ENCODE peak calls at places on chromosomes 16 and 17, in four cellular contexts. W is HCT116; Y is effector memory CD4-positive, alpha-beta T cell; L is mucosa of descending colon. H is an unnamed sample. For H3K36me3, the result is how much of the 10 kb centered on the place peaks cover.

GRCh38 chr16:57025941-57026777 is 36.8 kb downstream of the NLRC5 start:
- DNase-seq in Y (no peak), W (no peak), L (no peak), H (no peak)

GRCh38 chr17:59180626-59181025 is 25.1 kb downstream of the PRR11 start:
- DNase-seq in W (no peak), L (no peak), Y (no peak), H (no peak)

GRCh38 chr16:3825103-3825502 is 55.4 kb downstream of the CREBBP start:
- DNase-seq in L (no peak), W (no peak), Y (no peak), H (no peak)

GRCh38 chr17:66406701-66407644 is 104.6 kb downstream of the PRKCA start:
- DNase-seq in Y (no peak), L (no peak), W (no peak), H (no peak)

GRCh38 chr16:12815361-12815760 is 11.7 kb upstream of the CPPED1 start:
- DNase-seq in Y (no peak), W (no peak), L (no peak), H (no peak)

GRCh38 chr16:57060323-57061083 is 31.9 kb upstream of the CPNE2 start:
- DNase-seq in Y (no peak), L (no peak), W (no peak), H (no peak)

GRCh38 chr16:30964540-30965226 is 7.1 kb downstream of the SETD1A start:
- DNase-seq in Y (no peak), L (no peak), W (no peak), H (no peak)

GRCh38 chr17:4221899-4222659 is 41.7 kb downstream of the ANKFY1 start:
- DNase-seq in L (no peak), Y (no peak), W (no peak), H (no peak)

GRCh38 chr16:56547120-56547948 is 17.5 kb upstream of the MT4 start:
- DNase-seq in L (no peak), W (no peak), Y (no peak), H (peak)

GRCh38 chr17:77741109-77741508 is 217.4 kb upstream of the TNRC6C start:
- DNase-seq in L (peak), Y (peak), W (no peak), H (no peak)

GRCh38 chr16:54927125-54928015 is 3.3 kb upstream of the IRX5 start:
- DNase-seq in Y (no peak), L (no peak), W (no peak), H (no peak)

GRCh38 chr17:62597920-62598319 is 29.6 kb upstream of the MRC2 start:
- DNase-seq in W (no peak), Y (no peak), L (no peak), H (no peak)

GRCh38 chr16:56734429-56734828 is 4.5 kb downstream of the NUP93 start:
- DNase-seq in Y (no peak), W (no peak), L (no peak), H (no peak)

GRCh38 chr17:4858068-4858879 is 25.1 kb downstream of the MINK1 start:
- DNase-seq in W (no peak), L (no peak), Y (no peak), H (no peak)

GRCh38 chr16:49556252-49557069 is 182.9 kb downstream of the C16orf78 start:
- DNase-seq in L (no peak), Y (no peak), W (peak), H (peak)

GRCh38 chr17:50905460-50905803 is 39.3 kb upstream of the TOB1 start:
- DNase-seq in L (no peak), Y (no peak), W (no peak), H (no peak)

GRCh38 chr17:66493283-66494019 is 191.0 kb downstream of the PRKCA start:
- DNase-seq in L (no peak), Y (no peak), W (no peak), H (no peak)

GRCh38 chr16:84451781-84452180 is 52.7 kb downstream of the MEAK7 start:
- DNase-seq in L (peak), W (no peak), Y (no peak), H (no peak)

DNA sequence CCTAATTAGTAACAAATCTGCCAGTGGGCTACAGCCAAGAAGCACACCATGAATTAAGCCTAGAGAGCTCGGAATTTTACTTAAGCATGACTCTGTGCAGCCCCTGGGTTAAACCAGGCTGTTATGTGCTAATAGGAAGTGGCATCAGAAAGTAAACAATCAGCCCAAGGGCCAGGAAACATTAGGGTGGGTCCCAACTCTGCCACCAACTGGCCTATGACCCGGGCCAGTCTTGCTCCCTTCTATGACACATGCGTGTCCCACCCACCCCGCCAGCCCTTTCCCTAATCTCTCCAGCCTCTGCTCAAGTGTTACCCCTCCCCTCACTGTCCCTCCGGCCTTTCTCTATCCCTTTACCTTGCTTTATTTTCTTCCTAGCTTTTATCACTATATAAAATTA is 13.7 kb downstream of the TOP3A start:
- DNase-seq in Y (no peak), W (no peak), L (no peak), H (no peak)
- H3K36me3 ChIP-seq in Y (half or more), W (under half), L (under half), H (under half)

DNA sequence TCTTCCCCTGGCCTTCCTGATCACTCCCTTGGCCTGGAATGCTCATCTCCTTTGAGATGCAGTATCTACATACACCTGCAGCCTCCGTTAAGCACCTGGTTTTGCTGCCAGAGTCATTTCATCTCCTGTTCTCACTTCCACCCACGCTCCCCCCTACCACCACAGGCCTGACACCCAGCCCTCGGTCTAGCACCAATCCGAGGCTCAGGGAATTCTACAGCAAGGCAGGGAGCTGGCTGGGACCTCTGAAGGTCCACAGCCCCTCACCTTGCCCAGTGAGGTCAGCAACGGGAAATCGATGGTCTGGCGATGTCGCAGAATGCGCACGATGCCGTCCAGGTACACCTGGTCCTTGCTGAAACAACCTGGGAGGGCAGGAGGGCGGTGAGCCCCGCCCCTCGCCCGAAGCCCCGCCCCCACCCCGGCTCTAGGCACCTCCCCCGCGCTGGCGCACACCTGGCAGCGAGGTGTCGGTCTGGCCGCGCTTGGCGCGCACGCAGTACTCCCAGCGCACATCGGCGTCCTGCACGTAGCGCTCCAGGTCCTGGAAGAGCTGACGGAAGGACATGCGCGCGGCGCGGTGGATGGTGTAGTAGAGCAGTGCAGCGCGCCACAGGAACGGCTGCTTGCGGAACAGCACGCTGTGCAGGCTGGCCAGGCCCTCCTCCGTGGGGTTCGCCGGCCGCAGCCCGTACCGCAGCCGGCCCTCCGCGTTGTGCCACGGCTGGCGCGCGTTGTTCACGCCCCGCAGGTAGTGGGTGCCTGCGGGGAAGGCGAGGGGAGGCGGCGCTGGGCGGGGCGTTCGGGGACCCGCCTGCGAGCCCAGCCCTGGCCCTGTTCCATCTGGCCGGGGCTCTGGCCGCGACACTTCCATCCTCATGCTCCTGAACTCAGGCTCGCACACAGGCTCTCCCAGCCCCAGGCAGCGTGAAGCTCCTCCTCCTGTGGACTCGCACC is 5.7 kb downstream of the MATCAP1 start:
- DNase-seq in Y (peak), L (peak), W (peak), H (no peak)
- H3K4me3 ChIP-seq in Y (peak), L (no peak), W (peak), H (peak)

GRCh38 chr16:2698103-2698870 is 16.0 kb downstream of the KCTD5 start:
- DNase-seq in Y (no peak), W (no peak), L (no peak), H (no peak)
- H3K36me3 ChIP-seq in Y (half or more), W (under half), L (under half), H (under half)

GRCh38 chr17:82803606-82804005 is 36.2 kb downstream of the ZNF750 start:
- DNase-seq in L (no peak), W (no peak), Y (no peak), H (no peak)

GRCh38 chr17:82801377-82801970 is 38.3 kb downstream of the ZNF750 start:
- DNase-seq in W (no peak), L (peak), Y (no peak), H (no peak)

GRCh38 chr17:82803185-82803584 is 36.6 kb downstream of the ZNF750 start:
- DNase-seq in L (peak), Y (no peak), W (no peak), H (no peak)

GRCh38 chr17:82800885-82801284 is 38.9 kb downstream of the ZNF750 start:
- DNase-seq in W (no peak), Y (no peak), L (peak), H (no peak)

DNA sequence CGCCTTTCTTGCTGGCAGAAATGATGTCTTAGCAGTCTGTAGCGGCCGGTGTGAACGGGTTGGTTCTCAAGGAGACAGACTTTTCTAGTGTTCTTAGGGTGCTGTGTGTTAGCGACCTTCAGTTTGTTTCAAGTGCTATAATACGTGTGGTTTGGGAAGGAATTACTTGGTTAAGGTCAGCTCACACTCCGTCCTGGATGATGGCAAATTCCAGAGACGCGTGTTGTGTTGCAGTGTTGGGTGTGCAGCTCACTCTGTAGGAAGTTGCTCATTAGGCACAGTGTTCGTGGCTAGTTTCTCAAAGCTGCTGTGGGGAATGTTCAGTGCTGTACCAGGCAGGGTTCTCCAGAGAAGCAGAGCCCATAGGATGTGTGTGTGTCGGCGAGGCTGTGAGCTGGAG is 37.7 kb downstream of the ZNF750 start:
- DNase-seq in L (no peak), Y (no peak), W (no peak), H (no peak)
- H3K4me3 ChIP-seq in L (no peak), Y (no peak), W (no peak), H (no peak)

GRCh38 chr17:3030096-3030495 is 33.3 kb downstream of the OR1D5 start:
- DNase-seq in L (no peak), Y (no peak), W (no peak), H (no peak)

GRCh38 chr17:3026125-3026855 is 37.1 kb downstream of the OR1D5 start:
- DNase-seq in Y (no peak), L (no peak), W (no peak), H (no peak)

GRCh38 chr17:3029213-3029913 is 34.0 kb downstream of the OR1D5 start:
- DNase-seq in L (no peak), Y (no peak), W (no peak), H (no peak)

GRCh38 chr17:3026856-3027751 is 36.3 kb downstream of the OR1D5 start:
- DNase-seq in Y (no peak), L (no peak), W (no peak), H (no peak)

DNA sequence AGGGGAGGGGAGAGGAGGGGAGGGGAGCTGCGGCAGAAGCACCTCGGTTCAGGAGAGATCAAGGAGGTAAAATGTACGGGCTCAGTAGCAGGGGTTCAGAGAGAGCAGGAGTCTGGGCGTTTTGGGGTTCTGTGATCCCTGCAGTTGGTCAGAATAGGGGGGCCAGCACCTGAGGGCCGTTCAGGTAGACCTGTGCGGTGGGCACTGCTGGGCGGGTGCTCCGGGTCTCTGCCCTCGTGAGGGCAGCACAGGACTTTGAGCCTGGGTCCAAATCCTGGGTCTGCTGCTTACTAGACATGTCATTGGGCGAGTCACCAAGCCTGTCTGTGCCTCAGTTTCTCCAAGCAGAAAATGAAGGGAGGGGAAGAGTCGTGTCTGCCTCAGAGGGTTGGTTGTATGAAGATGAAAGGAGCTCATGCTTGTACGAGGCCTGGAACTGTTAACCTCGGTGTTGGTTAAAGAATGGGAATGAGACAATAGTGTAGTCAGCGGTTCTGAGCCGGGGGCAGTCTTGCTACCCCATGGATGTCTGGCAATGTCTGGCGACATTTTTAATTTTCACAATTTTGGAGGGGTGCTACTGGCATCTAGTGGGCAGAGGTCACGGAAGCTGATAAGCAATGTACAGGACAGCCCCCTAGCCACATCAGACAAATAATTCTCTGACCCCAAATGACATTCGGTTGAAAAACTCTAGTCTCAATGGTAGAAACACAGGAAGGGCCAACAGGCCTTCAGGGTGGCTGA is 35.4 kb downstream of the OR1D5 start:
- DNase-seq in Y (no peak), W (no peak), L (no peak), H (no peak)
- H3K36me3 ChIP-seq in Y (half or more), W (under half), L (under half), H (under half)

GRCh38 chr17:65074778-65075250 is 18.3 kb upstream of the GNA13 start:
- DNase-seq in W (no peak), L (peak), Y (no peak), H (no peak)
- H3K4me3 ChIP-seq in W (no peak), L (no peak), Y (no peak), H (no peak)

DNA sequence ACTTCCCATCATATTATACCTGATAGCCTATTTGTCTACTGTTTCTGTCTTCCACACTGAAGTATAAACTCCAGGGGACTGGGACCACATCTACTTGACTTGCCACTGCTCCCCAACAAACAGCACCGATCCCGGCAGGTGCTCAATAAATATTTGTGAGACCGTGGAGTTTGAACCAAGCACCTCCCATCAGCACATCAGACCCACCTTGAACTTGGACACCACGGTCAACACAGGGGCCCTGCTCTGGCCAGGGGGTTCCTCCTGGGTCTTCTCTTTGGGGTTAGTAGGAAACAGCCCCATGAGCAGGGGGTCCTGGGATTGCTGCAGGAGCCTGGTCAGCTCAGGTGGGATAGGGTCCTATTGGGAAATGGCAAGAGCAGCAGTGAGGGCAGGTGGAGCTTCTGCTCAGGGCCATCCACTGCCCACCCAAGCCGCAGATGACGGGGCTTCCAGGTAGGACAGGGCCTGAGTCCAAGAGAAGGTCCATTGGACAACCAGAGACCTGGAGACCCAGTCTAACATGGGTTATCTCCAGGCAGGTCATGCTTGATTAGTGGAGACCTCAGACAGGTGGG is 19.9 kb downstream of the ZNHIT3 start:
- DNase-seq in L (no peak), W (no peak), Y (no peak), H (no peak)
- H3K36me3 ChIP-seq in L (under half), W (half or more), Y (under half), H (half or more)

DNA sequence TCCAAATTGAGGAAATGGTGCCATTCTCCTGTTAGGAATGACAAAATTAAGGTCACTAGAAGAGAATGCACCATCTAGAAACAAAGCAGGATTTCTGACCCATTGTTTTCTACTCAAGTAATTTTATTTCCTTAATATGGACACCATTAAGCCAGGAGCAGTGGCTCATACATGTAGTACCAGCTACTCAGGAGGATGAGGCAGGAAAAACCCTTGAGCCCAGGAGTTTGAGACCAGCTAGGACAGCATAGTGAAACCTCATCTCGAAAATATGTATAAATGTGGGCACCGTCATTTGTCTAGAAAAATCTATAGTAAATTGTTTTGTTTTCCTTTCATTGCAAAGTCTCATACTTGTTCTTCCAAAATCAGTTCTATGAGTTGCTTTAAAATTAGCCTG is 9.1 kb upstream of the AP1G1 start:
- DNase-seq in W (no peak), L (no peak), Y (no peak), H (no peak)
- H3K4me3 ChIP-seq in W (no peak), L (no peak), Y (peak), H (no peak)

H was measured in iPS DF 6.9.